ENCODE peak calls at places on chromosomes 4 and X, in five cellular contexts. M is CD8-positive, alpha-beta memory T cell; D is HL-60; B is transverse colon; P is left ventricle myocardium inferior. U is an unnamed sample.
A peak's percentile ranks its signal among the peaks of the same experiment; 100 is the strongest.

GRCh38 chrX:776529-777230 is 146.1 kb downstream of the SHOX start:
- DNase-seq in M (no peak), D (no peak), B (no peak), P (no peak), U (no peak)

GRCh38 chr4:105060628-105061027 is 86.0 kb upstream of the TET2 start:
- DNase-seq in M (no peak), D (peak; percentile 79), B (no peak), P (no peak), U (no peak)

GRCh38 chrX:154468217-154468616 is 10.1 kb downstream of the PLXNA3 start:
- DNase-seq in M (no peak), D (no peak), B (no peak), P (no peak), U (no peak)

GRCh38 chrX:134460861-134461218 is 875 bp downstream of the HPRT1 start:
- DNase-seq in M (no peak), D (no peak), B (no peak), P (no peak), U (no peak)

GRCh38 chr4:183940807-183941310 is 35.8 kb downstream of the STOX2 start:
- DNase-seq in M (no peak), D (no peak), B (no peak), P (no peak), U (no peak)

GRCh38 chr4:79198886-79199591 is 126.8 kb downstream of the NAA11 start:
- DNase-seq in M (no peak), D (no peak), B (no peak), P (no peak), U (no peak)

GRCh38 chrX:108268434-108269080 is 169.7 kb downstream of the COL4A6 start:
- DNase-seq in M (no peak), D (no peak), B (no peak), P (no peak), U (no peak)

GRCh38 chr4:10457255-10457801 is at the start of gene ZNF518B:
- DNase-seq in M (peak; percentile 88), D (peak; percentile 29), B (peak; percentile 69), P (peak; percentile 60), U (peak; percentile 81)

GRCh38 chr4:155734951-155735350 is 23.9 kb upstream of the GUCY1B1 start:
- DNase-seq in M (no peak), D (no peak), B (no peak), P (no peak), U (no peak)

GRCh38 chr4:53361451-53361850 is 4.4 kb downstream of the SCFD2 start:
- DNase-seq in M (no peak), D (no peak), B (no peak), P (no peak), U (no peak)

GRCh38 chr4:146407257-146407656 is 114.5 kb downstream of the SLC10A7 start:
- DNase-seq in M (no peak), D (no peak), B (no peak), P (no peak), U (no peak)

GRCh38 chr4:165294907-165295306 is 32.6 kb upstream of the MSMO1 start:
- DNase-seq in M (peak; percentile 34), D (no peak), B (no peak), P (no peak), U (no peak)

GRCh38 chr4:25867781-25868180 is 5.0 kb upstream of the SEL1L3 start:
- DNase-seq in M (no peak), D (no peak), B (no peak), P (no peak), U (no peak)

GRCh38 chrX:104351173-104351769 is 96.5 kb upstream of the ESX1 start:
- DNase-seq in M (no peak), D (no peak), B (no peak), P (no peak), U (no peak)

GRCh38 chrX:46812445-46812844 is 24.4 kb upstream of the RP2 start:
- DNase-seq in M (no peak), D (no peak), B (no peak), P (no peak), U (no peak)

GRCh38 chr4:176547005-176547404 is 227.2 kb downstream of the SPCS3 start:
- DNase-seq in M (no peak), D (no peak), B (no peak), P (no peak), U (no peak)

GRCh38 chrX:18833071-18833731 is 125.8 kb downstream of the PPEF1 start:
- DNase-seq in M (no peak), D (no peak), B (no peak), P (peak; percentile 32), U (no peak)

GRCh38 chr4:126004936-126005335 is 690.2 kb downstream of the FAT4 start:
- DNase-seq in M (no peak), D (no peak), B (no peak), P (no peak), U (no peak)

GRCh38 chrX:86946569-86946968 is 571.0 kb upstream of the KLHL4 start:
- DNase-seq in M (no peak), D (peak; percentile 19), B (no peak), P (no peak), U (no peak)

GRCh38 chrX:23292979-23293651 is 41.5 kb upstream of the PTCHD1 start:
- DNase-seq in M (no peak), D (no peak), B (no peak), P (no peak), U (no peak)

GRCh38 chr4:165709973-165710526 is 163.0 kb upstream of the TLL1 start:
- DNase-seq in M (no peak), D (no peak), B (no peak), P (no peak), U (no peak)

GRCh38 chr4:21879187-21879586 is 69.4 kb downstream of the KCNIP4 start:
- DNase-seq in M (no peak), D (no peak), B (no peak), P (no peak), U (no peak)

GRCh38 chrX:44767308-44767707 is 76.5 kb upstream of the DUSP21 start:
- DNase-seq in M (no peak), D (no peak), B (no peak), P (no peak), U (no peak)

GRCh38 chr4:165156906-165157305 is 44.2 kb upstream of the TMEM192 start:
- DNase-seq in M (no peak), D (no peak), B (no peak), P (no peak), U (no peak)

GRCh38 chr4:1572521-1572920 is 111.6 kb downstream of the FAM53A start:
- DNase-seq in M (no peak), D (no peak), B (no peak), P (no peak), U (no peak)

GRCh38 chr4:9944431-9945425 is 76.6 kb downstream of the SLC2A9 start:
- DNase-seq in M (no peak), D (no peak), B (no peak), P (no peak), U (no peak)

GRCh38 chrX:120549483-120550452 is 11.0 kb downstream of the CUL4B start:
- DNase-seq in M (no peak), D (no peak), B (no peak), P (no peak), U (no peak)

GRCh38 chrX:151860827-151861226 is 51.9 kb upstream of the MAGEA4 start:
- DNase-seq in M (no peak), D (no peak), B (no peak), P (no peak), U (no peak)

GRCh38 chrX:50081282-50081955 is 119.4 kb downstream of the AKAP4 start:
- DNase-seq in M (no peak), D (peak; percentile 34), B (peak; percentile 27), P (peak; percentile 19), U (peak; percentile 62)

GRCh38 chrX:72121381-72121780 is 10.3 kb downstream of the RTL5 start:
- DNase-seq in M (no peak), D (peak; percentile 71), B (peak; percentile 42), P (peak; percentile 60), U (peak; percentile 65)

GRCh38 chrX:67614414-67614813 is 70.6 kb downstream of the AR start:
- DNase-seq in M (no peak), D (no peak), B (no peak), P (no peak), U (no peak)

GRCh38 chr4:170114636-170115035 is 24.9 kb upstream of the AADAT start:
- DNase-seq in M (no peak), D (no peak), B (no peak), P (no peak), U (no peak)

GRCh38 chrX:74535633-74536141 is 78.7 kb downstream of the RLIM start:
- DNase-seq in M (peak; percentile 23), D (no peak), B (peak; percentile 81), P (peak; percentile 76), U (peak; percentile 61)

GRCh38 chrX:72662020-72662747 is 51.9 kb downstream of the PHKA1 start:
- DNase-seq in M (no peak), D (no peak), B (no peak), P (no peak), U (no peak)

GRCh38 chrX:141815904-141816303 is 22.2 kb upstream of the MAGEC3 start:
- DNase-seq in M (no peak), D (no peak), B (no peak), P (no peak), U (no peak)

GRCh38 chrX:261167-261857 is 19.9 kb upstream of the PLCXD1 start:
- DNase-seq in M (no peak), D (no peak), B (no peak), P (no peak), U (peak; percentile 46)

GRCh38 chr4:125313989-125314602 is 659 bp upstream of the FAT4 start:
- DNase-seq in M (no peak), D (no peak), B (no peak), P (no peak), U (no peak)

GRCh38 chrX:71910526-71911022 is at the start of gene NHSL2:
- DNase-seq in M (no peak), D (no peak), B (no peak), P (peak; percentile 25), U (peak; percentile 40)

GRCh38 chr4:113355550-113356371 is 306.3 kb downstream of the ANK2 start:
- DNase-seq in M (peak; percentile 17), D (peak; percentile 72), B (peak; percentile 8), P (peak; percentile 22), U (no peak)

GRCh38 chrX:70445876-70446275 is 1.2 kb downstream of the DLG3 start:
- DNase-seq in M (no peak), D (no peak), B (no peak), P (no peak), U (no peak)
- H3K27me3 ChIP-seq in M (no peaks in the 10 kb centered on the region), D (peaks cover 8% of the 10 kb centered on the region), B (peaks cover 20% of the 10 kb centered on the region), P (peaks cover 33% of the 10 kb centered on the region), U (peaks cover 18% of the 10 kb centered on the region)

GRCh38 chrX:14700982-14701381 is 171.6 kb downstream of the GLRA2 start:
- DNase-seq in M (no peak), D (no peak), B (no peak), P (no peak), U (no peak)
- H3K27me3 ChIP-seq in M (no peaks in the 10 kb centered on the region), D (no peaks in the 10 kb centered on the region), B (no peaks in the 10 kb centered on the region), P (no peaks in the 10 kb centered on the region), U (no peaks in the 10 kb centered on the region)

GRCh38 chr4:153107246-153107645 is 97.0 kb upstream of the TRIM2 start:
- DNase-seq in M (no peak), D (no peak), B (no peak), P (no peak), U (no peak)
- H3K27me3 ChIP-seq in M (no peaks in the 10 kb centered on the region), D (no peaks in the 10 kb centered on the region), B (no peaks in the 10 kb centered on the region), P (peaks cover 31% of the 10 kb centered on the region), U (no peaks in the 10 kb centered on the region)

GRCh38 chrX:22081475-22082092 is 49.5 kb downstream of the PHEX start:
- DNase-seq in M (peak; percentile 5), D (peak; percentile 52), B (peak; percentile 53), P (peak; percentile 26), U (peak; percentile 52)
- H3K27me3 ChIP-seq in M (no peaks in the 10 kb centered on the region), D (no peaks in the 10 kb centered on the region), B (no peaks in the 10 kb centered on the region), P (no peaks in the 10 kb centered on the region), U (no peaks in the 10 kb centered on the region)